ENCODE peak calls at places on chromosome 5, in ten cellular contexts. Y is stimulated activated CD8-positive, alpha-beta memory T cell treated with anti-CD3 and anti-CD28 coated beads, Interleukin-15, amount 100 ng/mL, for 24 hours; V is cardiac muscle cell; Z is RCC 7860; B is stimulated activated CD4-positive, alpha-beta T cell treated with anti-CD3 and anti-CD28 coated beads, Interleukin-12 subunit alpha, Interleukin-12 subunit beta, amount 100 ng/mL, for 4 hours; X is ACHN; A is activated CD4-positive, alpha-beta T cell treated with anti-CD3 and anti-CD28 coated beads for 1 hour; W is BJ; R is ELF-1; I is SJSA1. L is an unnamed sample.

GRCh38 chr5:54438601-54439399 is 16.7 kb upstream of the HSPB3 start:
- DNase-seq in B (no peak), X (no peak), Z (no peak), R (no peak), I (no peak), Y (no peak), A (no peak), W (no peak), V (no peak), L (no peak)

GRCh38 chr5:81417052-81417451 is 23.1 kb upstream of the ACOT12 start:
- DNase-seq in X (no peak), W (no peak), R (no peak), V (no peak), I (no peak), B (no peak), A (no peak), Y (no peak), Z (no peak), L (no peak)

GRCh38 chr5:41636605-41637004 is 126.2 kb upstream of the PLCXD3 start:
- DNase-seq in Z (no peak), I (no peak), R (peak; percentile 38), X (peak; percentile 25), Y (no peak), W (no peak), A (no peak), B (no peak), V (peak; percentile 72), L (peak; percentile 23)

GRCh38 chr5:178869577-178869976 is 9.8 kb downstream of the ZNF354B start:
- DNase-seq in X (no peak), R (no peak), Z (no peak), Y (no peak), W (no peak), B (no peak), A (no peak), I (no peak), V (no peak), L (no peak)

GRCh38 chr5:141787376-141787775 is 90.8 kb downstream of the PCDH1 start:
- DNase-seq in V (no peak), X (no peak), I (no peak), Z (no peak), Y (no peak), R (no peak), A (no peak), W (no peak), B (no peak), L (no peak)

GRCh38 chr5:1536298-1537165 is 12.8 kb upstream of the LPCAT1 start:
- DNase-seq in B (peak; percentile 58), W (no peak), Y (no peak), Z (peak; percentile 52), X (peak; percentile 55), A (peak; percentile 59), R (no peak), V (no peak), I (no peak), L (no peak)

GRCh38 chr5:68661237-68661636 is 432.6 kb upstream of the SLC30A5 start:
- DNase-seq in X (peak; percentile 7), B (no peak), Z (no peak), W (no peak), R (peak; percentile 55), A (no peak), I (no peak), V (no peak), Y (no peak), L (no peak)

GRCh38 chr5:143820451-143820850 is 8.5 kb downstream of the HMHB1 start:
- DNase-seq in A (no peak), V (no peak), B (no peak), Y (no peak), I (no peak), R (no peak), X (no peak), W (no peak), Z (no peak), L (no peak)

GRCh38 chr5:177396086-177396485 is 4.4 kb downstream of the PFN3 start:
- DNase-seq in W (no peak), Y (no peak), B (no peak), A (no peak), V (no peak), X (no peak), I (no peak), R (no peak), Z (no peak), L (no peak)

GRCh38 chr5:139251281-139251687 is 42.3 kb upstream of the MATR3 start:
- DNase-seq in V (no peak), A (peak; percentile 13), I (no peak), W (no peak), B (peak; percentile 14), X (no peak), Y (no peak), Z (no peak), R (no peak), L (no peak)

L was measured in NCI-H2227 treated with DMSO at 0.1 percent for 48 hours.